ENCODE peak calls at places on chromosome 13, in four cellular contexts. H is anterior cingulate cortex, N is nucleus accumbens, V is smooth muscle cell of the brain vasculature. A is an unnamed sample.

GRCh38 chr13:94050686-94051085 is 428.8 kb downstream of the DCT start:
- DNase-seq in H (no peak), N (no peak), V (no peak), A (no peak)

GRCh38 chr13:91609353-91609752 is 210.9 kb downstream of the GPC5 start:
- DNase-seq in H (no peak), N (no peak), V (no peak), A (no peak)

GRCh38 chr13:101751488-101751887 is 299.0 kb downstream of the ITGBL1 start:
- DNase-seq in H (no peak), N (no peak), V (peak), A (no peak)

GRCh38 chr13:36559388-36559787 is 114.4 kb upstream of the SERTM1 start:
- DNase-seq in H (no peak), N (no peak), V (no peak), A (no peak)

GRCh38 chr13:37599509-37599908 is 941 bp upstream of the POSTN start:
- DNase-seq in H (no peak), N (no peak), V (no peak), A (no peak)

GRCh38 chr13:70171151-70171550 is 62.9 kb upstream of the KLHL1 start:
- DNase-seq in H (no peak), N (no peak), V (no peak), A (no peak)

GRCh38 chr13:40130871-40131636 is 475.6 kb downstream of the COG6 start:
- DNase-seq in H (no peak), N (no peak), V (no peak), A (no peak)

GRCh38 chr13:110338441-110339101 is 31.5 kb downstream of the COL4A2 start:
- DNase-seq in H (no peak), N (no peak), V (peak), A (no peak)

GRCh38 chr13:20398459-20398858 is 127.2 kb downstream of the CRYL1 start:
- DNase-seq in H (no peak), N (no peak), V (no peak), A (no peak)

GRCh38 chr13:99305180-99305965 is 1.8 kb downstream of the GPR183 start:
- DNase-seq in H (no peak), N (no peak), V (no peak), A (no peak)

GRCh38 chr13:75372923-75373841 is 108.8 kb downstream of the TBC1D4 start:
- DNase-seq in H (no peak), N (no peak), V (no peak), A (no peak)

GRCh38 chr13:95833713-95834112 is 156.8 kb downstream of the DNAJC3 start:
- DNase-seq in H (no peak), N (no peak), V (no peak), A (no peak)

GRCh38 chr13:59531571-59532091 is 632.1 kb downstream of the DIAPH3 start:
- DNase-seq in H (peak), N (peak), V (peak), A (peak)

A was measured in dorsolateral prefrontal cortex.